ENCODE peak calls at places on chromosome 22, in six cellular contexts. P is pancreas, J is activated B cell treated with CpG ODN at 0.5 μM for 24 hours, A is retinal pigment epithelial cell, F is PC-3, O is NB4. X is an unnamed sample.

GRCh38 chr22:17802822-17803221 is 28.6 kb upstream of the BID start:
- DNase-seq in P (no peak), J (no peak), A (no peak), F (no peak), O (no peak), X (no peak)

GRCh38 chr22:37010174-37010573 is 9.1 kb downstream of the TST start:
- DNase-seq in P (no peak), J (no peak), A (no peak), F (no peak), O (no peak), X (no peak)

GRCh38 chr22:39091136-39092081 is 5.6 kb upstream of the APOBEC3H start:
- DNase-seq in P (no peak), J (no peak), A (no peak), F (no peak), O (no peak), X (no peak)

GRCh38 chr22:46366327-46366731 is 30.8 kb downstream of the TRMU start:
- DNase-seq in P (no peak), J (no peak), A (no peak), F (no peak), O (no peak), X (no peak)

GRCh38 chr22:17120711-17121234 is 387 bp downstream of the TMEM121B start:
- DNase-seq in P (no peak), J (no peak), A (no peak), F (no peak), O (peak), X (no peak)

GRCh38 chr22:44523981-44524759 is 26.1 kb upstream of the RTL6 start:
- DNase-seq in P (no peak), J (no peak), A (no peak), F (no peak), O (no peak), X (no peak)

GRCh38 chr22:47107431-47107830 is 345.0 kb downstream of the TBC1D22A start:
- DNase-seq in P (no peak), J (no peak), A (peak), F (peak), O (no peak), X (no peak)

GRCh38 chr22:36998620-36999351 is 20.5 kb downstream of the TST start:
- DNase-seq in P (no peak), J (no peak), A (no peak), F (no peak), O (no peak), X (no peak)

GRCh38 chr22:31625661-31626426 is 36.2 kb downstream of the PISD start:
- DNase-seq in P (no peak), J (no peak), A (no peak), F (no peak), O (no peak), X (no peak)

GRCh38 chr22:39534092-39534506 is 1.6 kb upstream of the RPS19BP1 start:
- DNase-seq in P (peak), J (no peak), A (no peak), F (no peak), O (no peak), X (no peak)

GRCh38 chr22:50483977-50484853 is 2.4 kb upstream of the MIOX start:
- DNase-seq in P (peak), J (no peak), A (no peak), F (no peak), O (no peak), X (peak)

DNA sequence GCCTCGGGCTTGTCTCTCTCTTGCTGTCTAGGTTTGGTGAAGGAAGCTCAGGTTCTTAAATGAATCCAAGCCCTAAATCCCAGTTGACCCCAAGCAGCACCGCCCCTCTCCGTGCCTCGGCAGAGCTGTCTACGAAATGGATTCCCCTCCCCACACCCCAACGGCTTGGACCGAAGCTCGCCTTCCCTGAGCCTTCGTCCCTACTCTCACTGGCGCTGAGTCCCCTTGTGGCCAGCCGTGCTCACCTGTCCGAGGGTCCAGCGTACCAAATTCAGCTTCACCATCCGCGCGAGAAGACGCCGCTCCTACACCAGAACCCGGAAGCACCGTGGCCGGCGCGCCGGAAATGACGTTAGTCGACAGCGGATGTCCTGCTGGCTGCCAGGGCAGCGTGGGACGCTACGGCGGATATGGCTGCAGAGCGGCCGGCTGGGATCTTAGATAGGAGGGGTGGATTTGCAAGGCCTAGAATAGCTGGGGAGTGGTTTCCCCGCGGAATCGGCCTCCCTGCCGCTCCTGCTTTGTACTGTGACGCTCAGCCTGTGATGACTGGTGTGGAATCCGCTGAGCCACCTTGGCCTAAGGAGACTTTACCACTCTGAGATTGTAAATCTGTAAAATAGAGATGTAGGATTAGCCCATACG is at the start of gene TFIP11:
- DNase-seq in P (peak), J (peak), A (peak), F (peak), O (peak), X (peak)
- TF ChIP-seq CTCF in P (no peak), J (no peak), A (peak), F (no peak), O (no peak), X (no peak)

DNA sequence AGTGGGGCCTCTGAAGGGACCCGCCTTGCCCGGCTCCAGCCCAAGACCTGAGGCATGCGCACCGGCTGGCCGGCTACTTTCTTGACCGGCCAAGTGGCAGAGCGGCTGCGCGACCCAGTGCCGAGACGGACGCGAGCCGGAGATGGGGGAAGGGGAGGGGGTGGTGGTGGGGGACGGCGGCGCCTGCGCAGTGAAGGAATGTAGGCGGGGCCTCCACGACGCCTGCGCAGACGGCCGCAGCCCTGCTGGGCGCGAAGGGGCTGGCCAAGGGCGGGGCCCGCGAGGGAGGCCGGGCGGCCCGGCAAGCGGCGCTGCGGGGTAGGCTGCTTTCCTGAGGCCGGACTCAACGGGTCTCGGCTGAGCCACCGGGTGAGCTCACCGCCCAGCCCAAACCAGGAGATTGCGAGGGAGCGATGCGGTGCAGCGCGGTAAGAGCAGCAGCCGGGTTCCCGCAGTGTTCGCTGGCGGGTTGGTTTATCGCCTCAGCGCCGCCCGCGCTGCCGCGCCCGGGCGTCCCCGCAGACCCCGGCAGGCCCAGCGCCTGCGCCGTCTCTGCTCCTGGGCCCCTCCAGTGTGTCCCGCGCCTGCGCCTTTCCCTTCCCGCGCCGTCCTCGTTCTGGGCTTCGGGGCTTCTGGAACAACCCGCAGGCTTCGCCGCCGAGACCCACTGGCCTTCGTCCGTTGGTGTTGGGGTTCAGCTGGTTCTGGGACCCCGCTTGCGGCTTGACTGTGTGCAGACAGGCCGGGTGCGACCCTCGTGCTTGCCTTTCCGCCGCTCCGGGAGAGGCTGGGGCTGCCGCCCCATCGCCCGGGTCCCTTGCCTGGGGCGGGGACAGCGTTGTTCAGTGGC is at the start of gene SPECC1L:
- DNase-seq in P (peak), J (peak), A (peak), F (peak), O (peak), X (peak)
- TF ChIP-seq CTCF in P (no peak), J (no peak), A (no peak), F (no peak), O (no peak), X (no peak)

GRCh38 chr22:38074181-38075104 is 9.5 kb downstream of the SLC16A8 start:
- DNase-seq in P (no peak), J (no peak), A (no peak), F (no peak), O (no peak), X (no peak)
- TF ChIP-seq CTCF in P (no peak), J (no peak), A (peak), F (no peak), O (no peak), X (no peak)

GRCh38 chr22:19448076-19448607 is 631 bp upstream of the C22orf39 start:
- DNase-seq in P (peak), J (peak), A (no peak), F (peak), O (peak), X (no peak)
- TF ChIP-seq CTCF in P (no peak), J (no peak), A (no peak), F (no peak), O (no peak), X (no peak)

X was measured in CD14-positive monocyte.